ENCODE peak calls at places on chromosome 12, in six cellular contexts. P is astrocyte of the spinal cord, W is uterus, G is WTC11, T is AG09319, Z is AG04450. R is an unnamed sample.

GRCh38 chr12:89848732-89849131 is 140.1 kb upstream of the ATP2B1 start:
- DNase-seq in P (no peak), W (no peak), G (no peak), T (no peak), Z (no peak), R (no peak)

GRCh38 chr12:57238854-57239554 is 9.5 kb downstream of the SHMT2 start:
- DNase-seq in P (peak; percentile 85), W (peak; percentile 81), G (peak; percentile 90), T (peak; percentile 81), Z (peak; percentile 72), R (peak; percentile 92)

GRCh38 chr12:106898001-106898966 is 57.4 kb upstream of the TMEM263 start:
- DNase-seq in P (no peak), W (no peak), G (no peak), T (no peak), Z (no peak), R (peak; percentile 67)

GRCh38 chr12:53481108-53481442 is 18.2 kb downstream of the MAP3K12 start:
- DNase-seq in P (no peak), W (no peak), G (no peak), T (no peak), Z (no peak), R (no peak)

GRCh38 chr12:16726879-16727278 is 120.9 kb upstream of the LMO3 start:
- DNase-seq in P (peak; percentile 78), W (no peak), G (no peak), T (no peak), Z (no peak), R (no peak)

GRCh38 chr12:120820885-120821510 is 83.2 kb downstream of the SPPL3 start:
- DNase-seq in P (no peak), W (no peak), G (no peak), T (no peak), Z (no peak), R (no peak)

GRCh38 chr12:39138268-39138667 is 232.9 kb upstream of the CPNE8 start:
- DNase-seq in P (no peak), W (no peak), G (no peak), T (no peak), Z (no peak), R (no peak)

GRCh38 chr12:96766232-96766631 is 140.8 kb upstream of the NEDD1 start:
- DNase-seq in P (no peak), W (no peak), G (peak; percentile 37), T (no peak), Z (no peak), R (no peak)

GRCh38 chr12:109864916-109865315 is 15.4 kb downstream of the GLTP start:
- DNase-seq in P (no peak), W (no peak), G (no peak), T (no peak), Z (no peak), R (no peak)

GRCh38 chr12:50050410-50051280 is 6.8 kb upstream of the ASIC1 start:
- DNase-seq in P (peak; percentile 12), W (peak; percentile 82), G (peak; percentile 65), T (no peak), Z (no peak), R (peak; percentile 67)

GRCh38 chr12:3359478-3359877 is 131.5 kb upstream of the PRMT8 start:
- DNase-seq in P (no peak), W (no peak), G (no peak), T (no peak), Z (no peak), R (no peak)

GRCh38 chr12:48002773-48003218 is 1.5 kb downstream of the COL2A1 start:
- DNase-seq in P (peak; percentile 19), W (no peak), G (peak; percentile 44), T (no peak), Z (no peak), R (peak; percentile 77)

GRCh38 chr12:65788912-65789311 is 35.4 kb upstream of the HMGA2 start:
- DNase-seq in P (no peak), W (no peak), G (no peak), T (no peak), Z (no peak), R (no peak)

GRCh38 chr12:49661191-49661590 is 37.8 kb downstream of the PRPF40B start:
- DNase-seq in P (no peak), W (no peak), G (no peak), T (no peak), Z (no peak), R (no peak)

GRCh38 chr12:101823891-101824290 is 6.9 kb downstream of the GNPTAB start:
- DNase-seq in P (no peak), W (no peak), G (peak; percentile 54), T (no peak), Z (no peak), R (peak; percentile 38)

GRCh38 chr12:121791671-121792496 is 1.6 kb downstream of the RHOF start:
- DNase-seq in P (no peak), W (no peak), G (no peak), T (no peak), Z (no peak), R (no peak)

GRCh38 chr12:56616244-56616643 is 13.9 kb downstream of the BAZ2A start:
- DNase-seq in P (no peak), W (no peak), G (no peak), T (no peak), Z (no peak), R (no peak)

GRCh38 chr12:1630827-1631591 is 2.0 kb downstream of the WNT5B start:
- DNase-seq in P (peak; percentile 77), W (no peak), G (peak; percentile 41), T (no peak), Z (no peak), R (peak; percentile 81)

GRCh38 chr12:49813131-49813530 is 15.1 kb downstream of the NCKAP5L start:
- DNase-seq in P (no peak), W (no peak), G (no peak), T (no peak), Z (no peak), R (no peak)

DNA sequence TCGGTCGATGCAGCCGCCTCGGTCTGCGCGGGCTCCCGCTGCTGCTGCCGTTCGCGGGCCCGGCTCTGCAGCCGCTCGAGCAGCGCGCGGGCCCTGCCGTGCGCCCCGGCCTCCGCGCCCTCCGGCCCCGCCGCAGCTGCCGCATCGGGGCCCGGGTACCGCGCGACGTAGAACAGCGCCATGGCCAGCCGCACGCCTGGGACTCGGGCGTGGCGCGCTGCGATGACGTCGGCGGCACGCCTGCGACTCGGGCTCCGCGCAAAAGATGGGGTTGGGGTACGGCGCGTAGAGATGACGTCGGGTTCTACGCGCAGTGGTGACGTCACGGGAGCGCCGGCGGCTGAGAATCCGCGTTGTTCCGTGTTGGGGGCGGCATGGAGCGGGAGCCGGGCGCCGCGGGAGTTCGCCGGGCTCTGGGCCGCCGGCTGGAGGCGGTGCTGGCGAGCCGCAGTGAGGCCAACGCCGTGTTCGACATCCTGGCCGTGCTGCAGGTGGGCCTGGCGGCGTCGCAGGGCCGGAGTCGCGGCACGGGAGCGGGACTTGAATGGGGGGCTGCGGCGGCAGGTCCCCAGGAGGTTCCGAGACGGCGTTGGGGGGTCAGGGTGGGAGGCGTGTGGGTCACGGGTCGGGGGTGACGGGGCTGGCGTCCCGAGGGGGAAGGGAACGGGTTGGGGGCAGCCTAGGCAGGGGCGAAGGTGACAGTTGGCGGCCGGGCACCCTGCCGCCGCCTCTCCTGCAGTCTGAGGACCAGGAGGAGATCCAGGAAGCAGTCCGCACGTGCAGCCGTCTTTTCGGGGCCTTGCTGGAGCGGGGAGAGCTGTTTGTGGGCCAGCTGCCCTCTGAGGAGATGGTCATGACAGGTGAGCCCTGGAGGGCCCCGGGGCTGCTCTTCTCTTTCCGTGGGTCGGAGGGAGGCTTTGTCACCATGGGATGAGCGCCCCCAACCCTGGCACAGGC is at the start of the genes DDX51 and NOC4L:
- DNase-seq in P (peak; percentile 95), W (peak; percentile 92), G (peak; percentile 94), T (peak; percentile 85), Z (peak; percentile 85), R (peak; percentile 97)
- TF ChIP-seq CTCF in P (no peak), W (no peak), G (no peak), T (no peak), Z (no peak), R (no peak)

GRCh38 chr12:68870443-68870842 is 62.5 kb downstream of the MDM2 start:
- DNase-seq in P (no peak), W (no peak), G (no peak), T (no peak), Z (no peak), R (no peak)

GRCh38 chr12:68873316-68873715 is 59.7 kb downstream of the CPM start:
- DNase-seq in P (no peak), W (no peak), G (no peak), T (no peak), Z (no peak), R (no peak)

GRCh38 chr12:68871396-68871795 is 61.6 kb downstream of the CPM start:
- DNase-seq in P (no peak), W (no peak), G (no peak), T (no peak), Z (no peak), R (no peak)

GRCh38 chr12:68870011-68870410 is 62.0 kb downstream of the MDM2 start:
- DNase-seq in P (no peak), W (no peak), G (no peak), T (no peak), Z (no peak), R (no peak)

DNA sequence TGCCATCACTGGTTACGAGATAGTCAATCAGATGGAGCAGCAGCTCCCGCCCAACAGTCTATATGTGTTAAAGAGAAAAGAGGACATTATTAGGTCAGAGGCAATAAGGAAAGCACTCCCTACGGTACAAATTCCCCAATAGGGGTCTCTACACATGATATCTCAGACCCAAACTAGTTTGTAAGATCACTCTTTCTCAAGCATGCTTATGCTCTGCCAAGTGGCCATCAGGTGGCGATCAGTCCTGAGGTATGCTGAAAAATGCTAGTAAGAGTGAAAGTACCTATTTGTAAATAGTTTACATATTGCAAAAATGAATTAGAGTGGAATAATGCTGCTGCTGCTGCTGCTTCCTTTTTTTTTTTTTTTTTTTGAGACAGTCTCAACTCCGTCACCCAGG is 61.1 kb downstream of the CPM start:
- DNase-seq in P (peak; percentile 26), W (no peak), G (peak; percentile 23), T (no peak), Z (no peak), R (no peak)
- TF ChIP-seq CTCF in P (peak; percentile 48), W (no peak), G (no peak), T (peak; percentile 6), Z (peak; percentile 40), R (no peak)

GRCh38 chr12:54631988-54632728 is 2.5 kb downstream of the LACRT start:
- DNase-seq in P (no peak), W (no peak), G (peak; percentile 33), T (no peak), Z (no peak), R (no peak)
- TF ChIP-seq CTCF in P (no peak), W (no peak), G (peak; percentile 9), T (no peak), Z (no peak), R (peak; percentile 9)

DNA sequence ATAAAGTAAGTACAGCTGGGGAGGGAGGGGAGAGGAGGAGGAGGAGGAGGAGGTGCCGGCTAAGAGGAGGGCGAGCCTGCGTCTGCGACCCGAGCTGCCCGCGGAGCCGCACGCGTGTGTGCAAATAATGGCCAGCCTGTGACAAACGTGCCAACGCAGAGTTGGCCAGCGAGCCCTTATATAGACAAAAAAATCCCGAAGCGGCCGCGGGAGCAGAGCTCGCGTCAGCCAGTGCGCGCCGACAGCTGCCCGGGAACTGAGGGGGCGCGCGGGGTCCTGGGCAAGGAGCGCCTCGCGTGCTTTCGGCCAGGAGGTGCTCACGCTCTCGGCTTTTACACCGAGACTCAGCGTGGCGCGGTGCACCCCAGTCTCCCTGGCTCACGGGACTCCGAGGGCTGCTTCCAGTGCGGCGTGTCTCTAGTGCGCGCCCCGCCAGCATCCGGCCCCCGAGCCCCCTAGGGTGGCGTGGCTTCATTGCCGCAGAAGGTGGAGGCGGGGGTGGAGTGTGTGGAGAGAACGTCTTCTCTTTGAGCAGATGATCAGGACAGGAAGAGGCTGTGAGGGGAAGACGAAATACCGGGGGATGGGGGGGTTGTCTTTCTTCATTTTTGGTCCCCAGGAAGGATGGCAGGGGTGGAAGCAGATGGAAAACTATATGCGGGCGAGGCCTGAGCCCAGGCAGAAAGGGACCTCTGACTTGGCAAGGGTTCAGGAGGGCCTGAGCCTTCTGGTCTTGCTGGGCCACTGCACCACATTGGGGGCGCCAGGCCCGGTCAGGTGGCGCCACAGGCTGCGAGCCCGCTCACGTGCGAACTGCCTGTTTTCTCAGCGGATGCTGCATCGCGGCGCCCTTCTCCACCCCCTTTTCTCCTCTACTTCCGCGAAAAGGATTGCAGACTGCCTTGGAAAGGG is 659 bp downstream of the SLC16A7 start:
- DNase-seq in P (peak; percentile 66), W (peak; percentile 85), G (peak; percentile 73), T (peak; percentile 81), Z (peak; percentile 48), R (peak; percentile 75)
- TF ChIP-seq CTCF in P (peak; percentile 1), W (peak; percentile 6), G (no peak), T (peak; percentile 23), Z (no peak), R (no peak)

R was measured in glutamatergic neuron.